ENCODE peak calls at places on chromosomes 4 and X, in ten cellular contexts. F is choroid plexus epithelial cell, E is BJ, W is astrocyte of the cerebellum, P is astrocyte of the spinal cord, V is GM12878, K is heart right ventricle, Y is MM.1S, Q is suprapubic skin, M is spleen. J is an unnamed sample.
A peak's percentile ranks its signal among the peaks of the same experiment; 100 is the strongest.

GRCh38 chrX:70255452-70255851 is 4.6 kb downstream of the P2RY4 start:
- DNase-seq in Q (no peak), W (no peak), Y (no peak), F (no peak), V (no peak), E (no peak), K (no peak), P (no peak), M (no peak), J (no peak)

GRCh38 chrX:47958943-47959342 is 44.8 kb downstream of the ZNF182 start:
- DNase-seq in E (no peak), K (no peak), Q (no peak), Y (no peak), W (no peak), F (peak; percentile 44), P (no peak), V (no peak), M (no peak), J (no peak)

GRCh38 chr4:144650311-144650820 is 4.4 kb downstream of the HHIP start:
- DNase-seq in P (peak; percentile 41), E (no peak), W (no peak), V (no peak), F (peak; percentile 60), K (no peak), Q (no peak), M (no peak), Y (no peak), J (no peak)

GRCh38 chr4:2183394-2183793 is 58.5 kb downstream of the HAUS3 start:
- DNase-seq in V (no peak), Q (no peak), E (no peak), M (no peak), F (peak; percentile 26), W (no peak), K (no peak), P (no peak), Y (no peak), J (no peak)

GRCh38 chr4:188934320-188934975 is 795.2 kb downstream of the TRIML1 start:
- DNase-seq in K (no peak), M (no peak), V (no peak), Y (no peak), W (no peak), P (peak; percentile 32), E (no peak), F (peak; percentile 13), Q (no peak), J (peak; percentile 18)

GRCh38 chr4:14856076-14856926 is 146.0 kb upstream of the CPEB2 start:
- DNase-seq in W (peak; percentile 93), M (no peak), Q (peak; percentile 80), F (peak; percentile 100), P (peak; percentile 99), K (no peak), E (peak; percentile 92), V (peak; percentile 96), Y (no peak), J (peak; percentile 100)

GRCh38 chr4:102862016-102862415 is 6.8 kb upstream of the CISD2 start:
- DNase-seq in P (no peak), Q (no peak), Y (no peak), E (no peak), V (no peak), M (no peak), F (no peak), W (no peak), K (no peak), J (no peak)

GRCh38 chr4:187070740-187071139 is 347.1 kb upstream of the FAT1 start:
- DNase-seq in Q (no peak), W (no peak), V (no peak), E (no peak), P (no peak), K (no peak), Y (no peak), M (no peak), F (no peak), J (no peak)

GRCh38 chrX:67338262-67338661 is 205.6 kb upstream of the AR start:
- DNase-seq in Y (no peak), V (no peak), P (no peak), M (no peak), K (no peak), W (no peak), E (no peak), Q (no peak), F (no peak), J (no peak)

GRCh38 chrX:67328496-67328895 is 215.3 kb upstream of the AR start:
- DNase-seq in V (no peak), K (no peak), Q (no peak), F (no peak), P (no peak), W (no peak), E (no peak), M (no peak), Y (peak; percentile 6), J (no peak)

DNA sequence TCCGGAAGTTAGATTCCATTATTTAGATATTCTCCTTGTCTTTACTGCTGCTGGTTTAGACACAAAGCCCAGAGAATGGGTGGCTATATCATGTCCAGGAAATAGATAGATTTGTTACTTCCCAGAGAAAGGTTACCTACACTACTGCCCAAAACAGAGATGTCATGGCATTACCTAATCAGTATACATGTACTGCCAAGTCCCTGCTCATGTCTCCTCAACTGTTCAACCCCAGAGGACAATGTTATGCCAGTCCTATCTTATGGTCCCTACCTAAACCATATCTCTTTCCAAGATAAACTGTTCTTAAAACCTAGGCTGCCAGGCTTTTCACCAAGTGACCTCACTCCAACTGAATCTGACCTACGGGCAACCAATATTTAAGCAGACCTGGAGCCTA is 209.5 kb upstream of the AR start:
- DNase-seq in P (no peak), E (no peak), Y (no peak), F (no peak), W (no peak), M (no peak), Q (no peak), V (no peak), K (no peak), J (no peak)
- TF ChIP-seq CTCF in P (no peak), E (no peak), Y (no peak), F (no peak), W (no peak), M (no peak), Q (no peak), V (no peak), K (no peak), J (no peak)

GRCh38 chr4:140752669-140753068 is 3.5 kb downstream of the TBC1D9 start:
- DNase-seq in P (no peak), F (no peak), Y (no peak), E (no peak), V (no peak), K (no peak), W (no peak), M (no peak), Q (no peak), J (no peak)

GRCh38 chr4:140754918-140755810 is 1.0 kb downstream of the TBC1D9 start:
- DNase-seq in Y (no peak), F (peak; percentile 24), P (no peak), W (no peak), V (no peak), Q (no peak), E (no peak), M (no peak), K (no peak), J (no peak)

GRCh38 chr4:140755811-140756291 is 334 bp downstream of the TBC1D9 start:
- DNase-seq in F (peak; percentile 55), Q (peak; percentile 70), W (no peak), E (no peak), V (no peak), Y (peak; percentile 69), M (peak; percentile 89), P (peak; percentile 59), K (peak; percentile 69), J (no peak)

GRCh38 chr4:140757220-140757607 is 1.0 kb upstream of the TBC1D9 start:
- DNase-seq in K (no peak), W (no peak), M (no peak), V (no peak), P (no peak), Q (no peak), E (no peak), F (no peak), Y (no peak), J (no peak)

DNA sequence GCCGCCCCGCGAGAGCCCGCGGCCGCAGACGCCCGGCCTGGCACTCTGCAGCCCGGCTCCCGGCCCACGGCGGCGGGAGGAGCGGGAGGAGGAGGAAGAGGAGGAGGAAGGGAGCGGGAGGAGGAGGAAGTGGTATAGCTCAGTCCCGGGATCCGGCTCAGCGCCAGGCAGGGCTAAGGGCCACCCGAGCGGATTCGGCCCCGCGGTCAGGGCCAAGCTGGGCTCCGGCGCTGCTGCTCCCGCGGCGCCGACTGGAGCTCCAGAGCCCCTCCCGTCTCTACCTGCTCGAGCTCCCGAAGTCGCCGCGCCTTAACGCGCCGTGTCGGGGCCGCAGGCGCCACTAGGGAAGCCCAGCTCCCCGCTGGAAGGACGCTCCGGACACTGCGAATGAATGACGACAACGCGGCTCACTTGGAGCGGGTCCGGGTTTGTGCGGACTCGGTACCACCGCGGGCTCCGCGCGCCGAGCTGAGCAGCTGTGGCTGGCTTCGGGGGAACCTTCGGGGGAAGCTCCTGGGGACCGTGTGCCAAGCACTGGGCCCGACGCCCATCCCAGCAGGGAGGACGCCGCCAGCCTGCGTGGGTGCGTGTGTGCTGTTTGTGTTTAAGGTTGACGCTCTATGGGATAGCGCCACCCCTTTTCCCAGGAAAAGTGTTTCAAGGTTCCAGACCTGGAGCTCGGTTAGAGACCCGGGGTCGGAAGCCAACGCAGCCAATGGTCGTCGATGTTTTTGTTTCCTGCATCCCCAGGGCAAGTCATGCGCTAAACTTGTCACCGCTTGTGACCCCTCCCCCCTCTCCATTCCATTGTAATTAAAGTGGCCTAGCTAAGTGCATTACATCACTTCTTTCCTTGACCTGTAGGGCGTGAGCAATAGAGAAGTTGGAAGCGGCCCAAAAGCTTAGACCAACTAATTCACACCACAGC is at the start of gene TBC1D9:
- DNase-seq in E (peak; percentile 53), F (peak; percentile 80), Q (peak; percentile 89), V (peak; percentile 25), P (peak; percentile 68), W (peak; percentile 56), M (peak; percentile 91), K (peak; percentile 84), Y (peak; percentile 82), J (peak; percentile 88)
- H3K4me3 ChIP-seq in E (peak within 1 kb of the TSS; percentile 80), F (peak within 1 kb of the TSS; percentile 68), Q (peak within 1 kb of the TSS; percentile 94), V (peak within 1 kb of the TSS; percentile 78), P (peak within 1 kb of the TSS; percentile 75), W (peak within 1 kb of the TSS; percentile 57), M (peak within 1 kb of the TSS; percentile 71), K (peak within 1 kb of the TSS; percentile 65), Y (peak within 1 kb of the TSS; percentile 97), J (peak within 1 kb of the TSS; percentile 89)

DNA sequence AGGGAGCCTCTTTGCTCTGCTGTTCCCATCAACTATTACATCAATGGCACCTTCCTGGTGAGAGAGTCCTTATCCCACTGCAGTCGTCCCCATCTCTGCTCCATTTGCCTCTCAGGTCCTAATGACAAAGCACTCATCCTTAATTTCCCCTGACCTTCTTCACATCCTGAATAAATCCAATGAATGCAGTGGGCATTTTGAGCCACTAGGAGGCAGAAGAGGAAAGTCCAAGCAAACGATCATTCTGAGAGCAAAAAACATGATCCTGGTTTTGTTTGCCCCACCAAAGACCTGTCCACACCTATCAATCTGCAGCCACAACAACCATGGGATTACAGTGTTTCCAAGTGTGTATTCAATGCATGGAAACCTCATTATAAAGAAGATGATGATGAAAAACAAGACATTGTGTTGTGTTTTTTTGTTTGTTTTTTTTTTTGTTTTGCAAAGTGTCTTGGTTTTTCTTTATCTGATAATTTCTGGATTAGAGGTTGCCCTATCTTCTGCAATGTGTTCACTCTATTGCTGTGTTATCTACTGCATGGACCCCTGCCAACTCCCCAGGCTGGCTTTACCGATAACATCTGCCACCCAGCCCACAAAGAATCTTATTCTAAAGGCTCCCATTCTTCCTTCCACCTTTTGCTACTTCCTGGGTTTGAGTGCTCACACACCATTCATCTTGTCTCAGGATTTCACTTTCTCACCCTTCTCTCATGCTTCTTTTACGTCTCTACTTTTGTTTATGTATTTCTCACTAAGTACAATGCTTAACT is 207.2 kb downstream of the NLGN4X start:
- DNase-seq in M (no peak), E (no peak), K (no peak), V (no peak), F (peak; percentile 11), Y (peak; percentile 15), W (peak; percentile 39), Q (no peak), P (peak; percentile 44), J (no peak)
- TF ChIP-seq CTCF in M (peak; percentile 66), E (peak; percentile 45), K (peak; percentile 24), V (peak; percentile 79), F (peak; percentile 47), Y (peak; percentile 65), W (peak; percentile 81), Q (peak; percentile 32), P (peak; percentile 75), J (peak; percentile 71)

GRCh38 chr4:129342820-129343219 is 246.9 kb downstream of the C4orf33 start:
- DNase-seq in Q (no peak), E (peak; percentile 66), P (peak; percentile 74), F (peak; percentile 92), V (no peak), Y (no peak), W (peak; percentile 51), M (no peak), K (no peak), J (peak; percentile 87)
- H3K4me3 ChIP-seq in Q (no peak overlapping the region), E (peak overlapping the region; percentile 12), P (no peak overlapping the region), F (no peak overlapping the region), V (no peak overlapping the region), Y (no peak overlapping the region), W (no peak overlapping the region), M (no peak overlapping the region), K (no peak overlapping the region), J (no peak overlapping the region)